ENCODE peak calls at places on chromosomes 13 and 19, in four cellular contexts. C is MM.1S, I is GM23248, R is OCI-LY7. Z is an unnamed sample. For H3K9me2 and H4K20me1, the result is how much of the 10 kb centered on the place peaks cover.

GRCh38 chr19:21691656-21692055 is 75.7 kb downstream of the ZNF100 start:
- DNase-seq in C (no peak), I (no peak), R (no peak), Z (no peak)

GRCh38 chr19:58552655-58553054 is 2.2 kb downstream of the CHMP2A start:
- DNase-seq in C (no peak), I (no peak), R (no peak), Z (no peak)

GRCh38 chr19:48480476-48481190 is 11.5 kb downstream of the CYTH2 start:
- DNase-seq in C (no peak), I (peak), R (no peak), Z (no peak)

GRCh38 chr13:99303863-99304521 is 3.2 kb downstream of the GPR183 start:
- DNase-seq in C (no peak), I (no peak), R (no peak), Z (no peak)

GRCh38 chr19:28466107-28467045 is 746.6 kb downstream of the UQCRFS1 start:
- DNase-seq in C (peak), I (peak), R (peak), Z (peak)

GRCh38 chr13:60851378-60851777 is 454.4 kb downstream of the TDRD3 start:
- DNase-seq in C (no peak), I (no peak), R (no peak), Z (no peak)

GRCh38 chr13:72530471-72530870 is 197.0 kb downstream of the MZT1 start:
- DNase-seq in C (no peak), I (no peak), R (no peak), Z (no peak)

GRCh38 chr19:35090160-35090794 is 25.3 kb upstream of the FXYD3 start:
- DNase-seq in C (peak), I (peak), R (peak), Z (peak)

GRCh38 chr13:95842898-95843297 is 166.0 kb downstream of the DNAJC3 start:
- DNase-seq in C (no peak), I (no peak), R (no peak), Z (no peak)

DNA sequence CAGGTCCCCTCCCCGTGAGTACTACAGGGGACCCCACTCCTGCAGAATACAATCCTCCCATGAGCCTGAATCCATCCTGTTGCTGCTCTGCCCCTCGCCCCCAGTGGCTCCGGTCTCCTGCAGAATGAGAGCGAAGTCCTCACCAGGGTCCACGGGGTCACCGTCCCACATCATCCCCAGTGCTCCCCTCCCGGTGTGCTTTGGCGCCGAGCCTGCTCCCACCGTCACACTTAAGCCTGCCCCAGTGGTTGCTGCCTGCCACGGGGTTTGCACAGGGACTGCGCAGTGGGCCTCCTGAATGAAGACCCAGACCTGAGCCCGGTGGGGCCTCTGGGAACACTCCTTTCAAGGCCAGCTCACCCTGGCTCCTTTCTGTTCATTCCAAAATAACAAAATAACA is 30.5 kb downstream of the NKPD1 start:
- DNase-seq in C (no peak), I (no peak), R (no peak), Z (no peak)
- H3K9me2 ChIP-seq in C (under half), I (under half), R (under half), Z (under half)

GRCh38 chr19:4981681-4981958 is 12.7 kb downstream of the KDM4B start:
- DNase-seq in C (no peak), I (no peak), R (peak), Z (peak)
- H4K20me1 ChIP-seq in C (under half), I (under half), R (under half), Z (half or more)

GRCh38 chr19:50322931-50323781 is 6.0 kb downstream of the KCNC3 start:
- DNase-seq in C (no peak), I (no peak), R (no peak), Z (no peak)
- H3K9me2 ChIP-seq in C (under half), I (under half), R (under half), Z (under half)

GRCh38 chr13:44451651-44452050 is 78.0 kb downstream of the SERP2 start:
- DNase-seq in C (no peak), I (no peak), R (no peak), Z (no peak)
- H4K20me1 ChIP-seq in C (under half), I (under half), R (under half), Z (under half)

GRCh38 chr13:21405309-21405708 is 53.8 kb downstream of the ZDHHC20 start:
- DNase-seq in C (no peak), I (no peak), R (no peak), Z (peak)
- H3K9me2 ChIP-seq in C (under half), I (under half), R (under half), Z (under half)

GRCh38 chr19:1422943-1423342 is 15.3 kb upstream of the RPS15 start:
- DNase-seq in C (no peak), I (no peak), R (no peak), Z (no peak)
- H4K20me1 ChIP-seq in C (under half), I (under half), R (under half), Z (half or more)

GRCh38 chr13:35879111-35879510 is 252.1 kb downstream of the DCLK1 start:
- DNase-seq in C (peak), I (no peak), R (no peak), Z (no peak)
- H3K9me2 ChIP-seq in C (under half), I (under half), R (under half), Z (under half)

DNA sequence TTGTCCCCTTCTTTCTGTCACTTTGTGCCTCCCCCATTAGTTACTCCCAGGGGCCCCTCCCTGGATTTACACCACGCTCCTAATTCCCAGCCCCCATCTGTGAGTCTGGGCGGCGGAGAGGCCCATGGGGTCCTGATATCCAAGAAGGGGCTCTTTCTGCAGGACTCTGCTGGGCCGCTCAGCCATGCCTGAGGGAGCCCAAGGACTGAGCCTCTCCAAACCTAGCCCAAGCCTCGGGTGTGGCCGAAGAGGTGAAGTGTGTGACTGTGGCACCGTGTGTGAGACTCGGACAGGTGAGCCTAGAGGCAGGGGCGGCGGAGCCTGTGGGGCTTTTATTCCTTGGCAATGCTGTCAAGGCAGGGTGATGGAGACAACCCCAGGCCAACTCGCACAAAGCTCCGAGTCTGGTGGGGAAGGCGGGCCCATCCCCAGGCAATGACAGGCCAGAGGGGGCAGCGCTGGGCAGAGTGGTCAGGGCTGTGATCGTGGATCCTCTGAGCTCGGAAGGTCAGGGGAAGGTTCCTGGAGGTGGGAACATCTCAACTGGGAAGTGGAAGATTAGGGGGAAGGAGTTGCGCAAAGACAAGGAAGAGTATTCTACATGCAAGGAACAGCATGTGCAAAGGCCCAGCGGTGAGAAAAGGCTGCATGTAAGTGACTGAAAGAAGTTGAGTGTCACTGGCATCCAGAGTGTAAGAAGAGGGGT is 1.6 kb downstream of the PLEKHG2 start:
- DNase-seq in C (no peak), I (peak), R (no peak), Z (peak)
- H4K20me1 ChIP-seq in C (under half), I (under half), R (under half), Z (under half)